ENCODE peak calls at places on chromosomes 5 and 9, in four cellular contexts. One of them, this sample, is unnamed. For H3K9me3 and H3K4me1, the result is how much of the 10 kb centered on the place peaks cover.

GRCh38 chr5:180161420-180162303 is 47.3 kb downstream of the RASGEF1C start:
- DNase-seq in pancreas: no peak
- DNase-seq in IMR-90: no peak
- DNase-seq in NT2/D1: no peak
- DNase-seq in this sample: no peak

GRCh38 chr9:90095682-90096081 is 490.9 kb downstream of the GADD45G start:
- DNase-seq in IMR-90: no peak
- DNase-seq in NT2/D1: no peak
- DNase-seq in pancreas: peak
- DNase-seq in this sample: no peak

GRCh38 chr9:447230-448025 is 232.8 kb downstream of the DOCK8 start:
- DNase-seq in pancreas: no peak
- DNase-seq in NT2/D1: no peak
- DNase-seq in IMR-90: peak
- DNase-seq in this sample: no peak

GRCh38 chr5:37665272-37665671 is 174.6 kb downstream of the GDNF start:
- DNase-seq in IMR-90: peak
- DNase-seq in NT2/D1: no peak
- DNase-seq in pancreas: no peak
- DNase-seq in this sample: no peak

GRCh38 chr5:135140805-135141204 is 106.8 kb upstream of the PITX1 start:
- DNase-seq in pancreas: no peak
- DNase-seq in IMR-90: peak
- DNase-seq in NT2/D1: no peak
- DNase-seq in this sample: peak

GRCh38 chr9:97711223-97711626 is 14.1 kb upstream of the XPA start:
- DNase-seq in pancreas: no peak
- DNase-seq in NT2/D1: no peak
- DNase-seq in IMR-90: no peak
- DNase-seq in this sample: no peak

GRCh38 chr9:20592673-20593072 is 29.6 kb downstream of the MLLT3 start:
- DNase-seq in IMR-90: peak
- DNase-seq in NT2/D1: no peak
- DNase-seq in pancreas: no peak
- DNase-seq in this sample: no peak

GRCh38 chr9:118940477-118940876 is 428.8 kb downstream of the BRINP1 start:
- DNase-seq in pancreas: no peak
- DNase-seq in NT2/D1: peak
- DNase-seq in IMR-90: no peak
- DNase-seq in this sample: no peak

GRCh38 chr9:92950359-92950955 is 3.1 kb downstream of the FGD3 start:
- DNase-seq in NT2/D1: no peak
- DNase-seq in IMR-90: no peak
- DNase-seq in pancreas: no peak
- DNase-seq in this sample: no peak

GRCh38 chr9:117094493-117094892 is 320.4 kb downstream of the ASTN2 start:
- DNase-seq in NT2/D1: no peak
- DNase-seq in pancreas: no peak
- DNase-seq in IMR-90: peak
- DNase-seq in this sample: no peak

GRCh38 chr5:151740336-151740942 is 18.0 kb downstream of the ATOX1 start:
- DNase-seq in IMR-90: peak
- DNase-seq in pancreas: no peak
- DNase-seq in NT2/D1: peak
- DNase-seq in this sample: peak

GRCh38 chr5:123036391-123037103 is at the start of gene PPIC:
- DNase-seq in IMR-90: peak
- DNase-seq in NT2/D1: peak
- DNase-seq in pancreas: peak
- DNase-seq in this sample: peak

GRCh38 chr5:15502208-15502607 is 2.2 kb downstream of the FBXL7 start:
- DNase-seq in NT2/D1: no peak
- DNase-seq in IMR-90: peak
- DNase-seq in pancreas: no peak
- DNase-seq in this sample: no peak

GRCh38 chr9:135392511-135392910 is 87.1 kb upstream of the PPP1R26 start:
- DNase-seq in NT2/D1: peak
- DNase-seq in IMR-90: no peak
- DNase-seq in pancreas: no peak
- DNase-seq in this sample: no peak

GRCh38 chr5:52139888-52140580 is 647.7 kb upstream of the ITGA1 start:
- DNase-seq in IMR-90: no peak
- DNase-seq in NT2/D1: no peak
- DNase-seq in pancreas: no peak
- DNase-seq in this sample: no peak

GRCh38 chr9:91223000-91223399 is 138.7 kb downstream of the AUH start:
- DNase-seq in NT2/D1: no peak
- DNase-seq in IMR-90: no peak
- DNase-seq in pancreas: no peak
- DNase-seq in this sample: no peak

GRCh38 chr5:134411546-134412266 is at the start of gene CDKN2AIPNL:
- DNase-seq in NT2/D1: peak
- DNase-seq in pancreas: peak
- DNase-seq in IMR-90: peak
- DNase-seq in this sample: peak

GRCh38 chr5:174608631-174609097 is 115.7 kb upstream of the MSX2 start:
- DNase-seq in NT2/D1: no peak
- DNase-seq in pancreas: peak
- DNase-seq in IMR-90: no peak
- DNase-seq in this sample: peak

GRCh38 chr5:172417983-172418630 is 36.2 kb downstream of the SH3PXD2B start:
- DNase-seq in pancreas: peak
- DNase-seq in NT2/D1: no peak
- DNase-seq in IMR-90: peak
- DNase-seq in this sample: peak

GRCh38 chr9:103485138-103485537 is 490.0 kb downstream of the CYLC2 start:
- DNase-seq in pancreas: no peak
- DNase-seq in IMR-90: no peak
- DNase-seq in NT2/D1: no peak
- DNase-seq in this sample: no peak

GRCh38 chr5:68424799-68425537 is 209.4 kb downstream of the PIK3R1 start:
- DNase-seq in NT2/D1: no peak
- DNase-seq in IMR-90: peak
- DNase-seq in pancreas: no peak
- DNase-seq in this sample: no peak

GRCh38 chr9:133949486-133950061 is 42.5 kb downstream of the VAV2 start:
- DNase-seq in IMR-90: no peak
- DNase-seq in pancreas: peak
- DNase-seq in NT2/D1: no peak
- DNase-seq in this sample: no peak

GRCh38 chr5:60295423-60295822 is 401.9 kb upstream of the PDE4D start:
- DNase-seq in pancreas: no peak
- DNase-seq in IMR-90: peak
- DNase-seq in NT2/D1: peak
- DNase-seq in this sample: no peak

GRCh38 chr5:27124590-27124989 is 86.2 kb upstream of the CDH9 start:
- DNase-seq in IMR-90: peak
- DNase-seq in NT2/D1: no peak
- DNase-seq in pancreas: no peak
- DNase-seq in this sample: no peak

GRCh38 chr5:148820778-148821395 is 5.5 kb upstream of the ADRB2 start:
- DNase-seq in pancreas: no peak
- DNase-seq in IMR-90: peak
- DNase-seq in NT2/D1: no peak
- DNase-seq in this sample: no peak

GRCh38 chr5:2617461-2617860 is 134.0 kb downstream of the IRX2 start:
- DNase-seq in NT2/D1: no peak
- DNase-seq in IMR-90: no peak
- DNase-seq in pancreas: no peak
- DNase-seq in this sample: no peak

GRCh38 chr5:524442-525163 is at the start of gene SLC9A3:
- DNase-seq in IMR-90: no peak
- DNase-seq in pancreas: peak
- DNase-seq in NT2/D1: no peak
- DNase-seq in this sample: no peak
- H3K4me3 ChIP-seq in IMR-90: no peak
- H3K4me3 ChIP-seq in pancreas: peak
- H3K4me3 ChIP-seq in NT2/D1: no peak
- H3K4me3 ChIP-seq in this sample: peak

GRCh38 chr5:81700166-81700565 is 50.7 kb downstream of the SSBP2 start:
- DNase-seq in NT2/D1: no peak
- DNase-seq in pancreas: no peak
- DNase-seq in IMR-90: no peak
- DNase-seq in this sample: no peak
- H3K9me3 ChIP-seq in NT2/D1: under half
- H3K9me3 ChIP-seq in pancreas: under half
- H3K9me3 ChIP-seq in IMR-90: under half
- H3K9me3 ChIP-seq in this sample: under half

GRCh38 chr5:95836544-95836943 is 14.0 kb upstream of the GLRX start:
- DNase-seq in IMR-90: no peak
- DNase-seq in NT2/D1: no peak
- DNase-seq in pancreas: no peak
- DNase-seq in this sample: no peak
- H3K4me1 ChIP-seq in IMR-90: under half
- H3K4me1 ChIP-seq in NT2/D1: under half
- H3K4me1 ChIP-seq in pancreas: under half
- H3K4me1 ChIP-seq in this sample: under half

GRCh38 chr5:142551242-142552067 is 134.4 kb downstream of the FGF1 start:
- DNase-seq in NT2/D1: no peak
- DNase-seq in pancreas: no peak
- DNase-seq in IMR-90: peak
- DNase-seq in this sample: no peak
- H3K4me3 ChIP-seq in NT2/D1: no peak
- H3K4me3 ChIP-seq in pancreas: no peak
- H3K4me3 ChIP-seq in IMR-90: no peak
- H3K4me3 ChIP-seq in this sample: no peak

GRCh38 chr9:108662090-108662875 is 193.5 kb downstream of the ACTL7B start:
- DNase-seq in pancreas: no peak
- DNase-seq in IMR-90: no peak
- DNase-seq in NT2/D1: no peak
- DNase-seq in this sample: no peak

GRCh38 chr9:108663381-108663876 is 192.4 kb downstream of the ACTL7B start:
- DNase-seq in IMR-90: no peak
- DNase-seq in pancreas: no peak
- DNase-seq in NT2/D1: no peak
- DNase-seq in this sample: no peak

GRCh38 chr9:108664309-108665255 is 191.2 kb downstream of the ACTL7B start:
- DNase-seq in NT2/D1: no peak
- DNase-seq in IMR-90: no peak
- DNase-seq in pancreas: no peak
- DNase-seq in this sample: no peak

GRCh38 chr9:108665856-108666784 is 189.7 kb downstream of the ACTL7B start:
- DNase-seq in NT2/D1: no peak
- DNase-seq in pancreas: no peak
- DNase-seq in IMR-90: peak
- DNase-seq in this sample: no peak

DNA sequence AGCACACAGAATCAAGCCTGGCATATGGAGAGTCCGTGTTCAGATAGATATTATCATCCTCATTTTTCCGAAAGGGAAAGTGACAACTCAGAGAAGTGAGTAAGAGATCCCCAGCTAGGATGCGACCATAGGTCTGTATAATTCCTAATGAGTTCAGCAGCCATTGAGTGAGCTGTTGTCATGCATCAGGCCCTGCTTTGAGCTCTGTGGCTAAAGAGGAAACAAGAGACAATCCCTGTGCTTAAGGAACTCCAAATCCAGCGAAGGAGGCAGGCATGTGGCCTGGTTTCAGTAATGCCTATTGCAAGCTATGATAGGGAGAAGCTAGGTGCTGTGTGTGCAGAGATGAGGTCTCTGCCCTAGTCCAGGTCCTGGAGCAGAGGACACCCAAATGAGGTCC is 192.9 kb downstream of the ACTL7B start:
- DNase-seq in pancreas: no peak
- DNase-seq in NT2/D1: peak
- DNase-seq in IMR-90: no peak
- DNase-seq in this sample: no peak
- H3K9me3 ChIP-seq in pancreas: under half
- H3K9me3 ChIP-seq in NT2/D1: under half
- H3K9me3 ChIP-seq in IMR-90: under half
- H3K9me3 ChIP-seq in this sample: under half